ENCODE peak calls at places on chromosomes 6 and 20, in nine cellular contexts. F is tibial nerve, Z is GM06990, O is astrocyte of the spinal cord, R is GM12865, Q is left ventricle myocardium inferior, C is coronary artery, L is endodermal cell, W is kidney. P is an unnamed sample.

GRCh38 chr6:159654483-159655098 is 38.5 kb downstream of the SOD2 start:
- DNase-seq in F (no peak), Z (peak), O (peak), R (peak), Q (no peak), C (no peak), L (no peak), W (no peak), P (peak)

GRCh38 chr20:8777866-8778265 is 291.0 kb upstream of the PLCB4 start:
- DNase-seq in F (no peak), Z (no peak), O (no peak), R (no peak), Q (no peak), C (no peak), L (no peak), W (no peak), P (no peak)

GRCh38 chr6:131225959-131226358 is 90.7 kb downstream of the AKAP7 start:
- DNase-seq in F (no peak), Z (no peak), O (no peak), R (no peak), Q (no peak), C (no peak), L (no peak), W (no peak), P (no peak)

GRCh38 chr6:137095651-137096238 is 51.0 kb upstream of the IL20RA start:
- DNase-seq in F (no peak), Z (peak), O (no peak), R (peak), Q (no peak), C (no peak), L (no peak), W (no peak), P (no peak)

GRCh38 chr6:30686908-30687658 is 638 bp upstream of the PPP1R18 start:
- DNase-seq in F (peak), Z (peak), O (peak), R (peak), Q (peak), C (peak), L (peak), W (peak), P (peak)

GRCh38 chr6:21188505-21189223 is 404.9 kb upstream of the SOX4 start:
- DNase-seq in F (no peak), Z (peak), O (peak), R (peak), Q (no peak), C (no peak), L (no peak), W (no peak), P (no peak)

GRCh38 chr20:31496761-31497295 is 17.4 kb upstream of the HM13 start:
- DNase-seq in F (peak), Z (no peak), O (no peak), R (no peak), Q (peak), C (peak), L (no peak), W (peak), P (no peak)

GRCh38 chr6:55543633-55544309 is 35.2 kb downstream of the HMGCLL1 start:
- DNase-seq in F (no peak), Z (no peak), O (no peak), R (no peak), Q (no peak), C (no peak), L (peak), W (no peak), P (no peak)

GRCh38 chr6:137015943-137016342 is 28.8 kb downstream of the IL20RA start:
- DNase-seq in F (no peak), Z (no peak), O (no peak), R (no peak), Q (no peak), C (no peak), L (no peak), W (no peak), P (no peak)

GRCh38 chr6:36679043-36679821 is 718 bp downstream of the CDKN1A start:
- DNase-seq in F (peak), Z (peak), O (peak), R (peak), Q (peak), C (peak), L (peak), W (peak), P (no peak)

GRCh38 chr6:106495014-106495413 is 134.3 kb downstream of the RTN4IP1 start:
- DNase-seq in F (no peak), Z (no peak), O (no peak), R (no peak), Q (no peak), C (no peak), L (no peak), W (no peak), P (no peak)

GRCh38 chr6:154386848-154387717 is 30.5 kb upstream of the IPCEF1 start:
- DNase-seq in F (no peak), Z (no peak), O (peak), R (no peak), Q (no peak), C (no peak), L (no peak), W (no peak), P (peak)

GRCh38 chr6:41634657-41635056 is 3.6 kb upstream of the MDFI start:
- DNase-seq in F (no peak), Z (no peak), O (peak), R (no peak), Q (no peak), C (no peak), L (peak), W (peak), P (no peak)

GRCh38 chr6:130307752-130308361 is 58.0 kb upstream of the TMEM200A start:
- DNase-seq in F (no peak), Z (no peak), O (peak), R (no peak), Q (no peak), C (no peak), L (no peak), W (no peak), P (peak)

GRCh38 chr6:2480267-2480966 is 235.0 kb upstream of the GMDS start:
- DNase-seq in F (no peak), Z (no peak), O (no peak), R (no peak), Q (peak), C (no peak), L (no peak), W (no peak), P (no peak)

GRCh38 chr6:144912474-144912873 is 627.3 kb downstream of the UTRN start:
- DNase-seq in F (no peak), Z (no peak), O (peak), R (no peak), Q (no peak), C (no peak), L (no peak), W (no peak), P (peak)

GRCh38 chr20:51639206-51639832 is 96.8 kb upstream of the NFATC2 start:
- DNase-seq in F (peak), Z (no peak), O (peak), R (peak), Q (peak), C (no peak), L (peak), W (no peak), P (no peak)

GRCh38 chr6:28011716-28012115 is 54.7 kb downstream of the OR2B6 start:
- DNase-seq in F (no peak), Z (no peak), O (no peak), R (no peak), Q (no peak), C (no peak), L (no peak), W (no peak), P (no peak)

GRCh38 chr6:17419189-17419575 is 25.8 kb downstream of the CAP2 start:
- DNase-seq in F (no peak), Z (no peak), O (no peak), R (no peak), Q (no peak), C (no peak), L (no peak), W (no peak), P (peak)

GRCh38 chr6:57256541-57256940 is 34.4 kb upstream of the RAB23 start:
- DNase-seq in F (no peak), Z (no peak), O (peak), R (no peak), Q (no peak), C (no peak), L (no peak), W (no peak), P (no peak)

GRCh38 chr6:49662231-49662876 is 25.7 kb upstream of the RHAG start:
- DNase-seq in F (no peak), Z (no peak), O (no peak), R (no peak), Q (no peak), C (no peak), L (no peak), W (no peak), P (no peak)

GRCh38 chr6:46792635-46793034 is 554 bp upstream of the MEP1A start:
- DNase-seq in F (no peak), Z (no peak), O (no peak), R (no peak), Q (no peak), C (no peak), L (no peak), W (no peak), P (no peak)

GRCh38 chr6:9143140-9143539 is 707.8 kb upstream of the SLC35B3 start:
- DNase-seq in F (no peak), Z (no peak), O (no peak), R (no peak), Q (no peak), C (no peak), L (no peak), W (no peak), P (no peak)

DNA sequence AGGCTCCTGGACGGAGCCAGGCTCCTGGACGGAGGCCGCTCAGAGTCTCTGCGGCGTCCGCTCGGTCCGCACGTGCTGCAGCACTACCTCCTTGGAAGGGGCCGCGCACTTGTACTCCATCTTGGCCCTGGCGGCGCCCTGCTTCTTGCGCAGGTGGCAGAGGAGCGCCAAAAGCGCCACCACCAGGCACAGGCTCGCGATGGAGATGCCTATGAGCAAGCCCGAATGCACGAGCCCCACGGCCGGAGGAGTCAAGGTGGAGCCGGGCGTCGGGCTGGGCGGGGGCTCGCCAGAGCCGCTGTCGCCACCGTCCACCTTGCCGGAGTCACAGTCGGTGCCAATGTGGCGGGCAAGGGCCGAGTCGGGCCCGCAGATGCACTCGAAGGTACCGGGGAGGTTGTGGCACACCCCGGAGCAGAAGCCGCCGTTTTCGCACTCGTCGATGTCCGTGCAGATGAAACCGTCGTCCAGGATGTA is 1.7 kb downstream of the THBD start:
- DNase-seq in F (no peak), Z (peak), O (no peak), R (no peak), Q (no peak), C (peak), L (peak), W (peak), P (no peak)
- TF ChIP-seq CTCF in F (no peak), Z (no peak), O (no peak), R (no peak), Q (no peak), C (no peak), L (no peak), W (no peak), P (no peak)

DNA sequence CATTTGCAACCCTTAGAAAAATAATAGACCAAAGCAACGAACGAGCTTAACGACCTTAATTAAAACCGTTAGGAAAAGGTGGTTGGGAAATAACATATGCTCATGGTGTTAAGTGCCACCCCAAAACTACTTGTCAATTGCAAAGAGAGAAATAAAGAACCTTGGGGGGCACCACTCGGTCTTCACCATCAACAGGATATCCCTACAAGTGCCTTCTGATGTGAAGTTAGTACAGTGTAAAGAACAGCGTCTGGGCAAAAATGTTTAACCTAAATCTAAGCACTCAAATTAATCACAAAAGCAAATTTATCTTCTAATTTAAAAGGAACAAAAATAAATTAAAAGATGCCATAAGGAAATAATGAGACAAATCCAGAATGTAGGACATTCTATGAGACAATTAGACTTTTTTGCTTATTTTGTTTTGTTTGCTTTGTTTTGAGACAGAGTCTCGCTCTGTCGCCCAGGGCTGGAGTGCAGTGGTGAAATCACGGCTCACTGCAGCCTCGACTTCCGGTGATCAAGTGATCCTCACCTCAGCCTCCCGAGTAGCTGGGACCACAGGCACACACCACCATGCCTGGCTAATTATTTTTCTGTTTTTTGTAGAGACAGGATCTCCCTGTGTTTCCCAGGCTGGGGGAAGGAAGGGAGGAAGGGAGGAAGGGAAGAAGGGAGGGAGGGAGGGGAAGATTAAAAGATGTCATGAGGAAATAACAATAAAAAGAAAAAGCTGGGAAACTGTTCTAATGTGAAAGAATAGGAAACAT is 41.3 kb upstream of the BTN3A2 start:
- DNase-seq in F (no peak), Z (no peak), O (no peak), R (peak), Q (no peak), C (no peak), L (no peak), W (no peak), P (no peak)
- H3K4me3 ChIP-seq in F (no peak), Z (no peak), O (no peak), R (no peak), Q (no peak), C (no peak), L (no peak), W (no peak), P (no peak)

GRCh38 chr6:19873031-19873430 is 35.9 kb downstream of the ID4 start:
- DNase-seq in F (no peak), Z (no peak), O (no peak), R (no peak), Q (no peak), C (no peak), L (no peak), W (no peak), P (no peak)
- TF ChIP-seq CTCF in F (no peak), Z (peak), O (peak), R (no peak), Q (no peak), C (no peak), L (peak), W (no peak), P (peak)

DNA sequence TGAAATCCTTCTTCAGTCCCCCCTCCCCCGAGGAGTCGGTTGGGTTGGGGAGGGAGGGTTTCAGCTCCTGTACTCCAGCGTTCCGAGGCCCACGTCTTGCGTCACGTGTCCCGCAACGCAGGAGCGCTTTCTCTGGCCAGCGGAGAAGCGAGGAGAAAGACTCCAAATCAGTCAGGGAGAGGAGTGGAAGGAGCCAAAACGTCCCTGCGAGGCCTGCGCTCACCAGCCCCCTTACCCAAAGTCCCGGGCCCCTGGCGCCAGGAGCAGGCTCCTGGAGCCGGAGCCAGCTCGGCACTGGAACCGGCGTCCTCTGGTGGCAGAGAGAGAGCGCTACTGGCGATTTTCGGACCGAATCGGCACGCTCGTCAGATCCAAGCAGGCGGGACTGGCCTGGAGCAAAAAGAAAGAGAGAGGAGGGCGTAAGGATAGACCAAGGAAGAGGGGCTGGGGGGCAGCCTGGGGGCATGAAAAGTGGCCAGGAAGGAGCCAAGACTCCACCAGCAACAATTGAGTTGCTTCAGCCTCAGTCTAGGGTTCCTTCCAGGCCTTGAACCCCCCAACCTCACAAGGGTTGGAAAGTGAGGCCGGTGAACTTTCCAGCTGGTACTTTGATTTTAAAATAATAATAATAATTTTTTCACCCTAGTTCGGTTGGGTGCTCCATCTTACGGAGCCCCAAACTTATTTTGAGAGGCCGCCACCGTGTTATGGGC is at the start of gene GNAS:
- DNase-seq in F (no peak), Z (peak), O (peak), R (peak), Q (peak), C (no peak), L (peak), W (peak), P (no peak)
- H3K4me3 ChIP-seq in F (peak), Z (peak), O (peak), R (peak), Q (peak), C (peak), L (peak), W (no peak), P (peak)

GRCh38 chr6:7216941-7217621 is 95.9 kb downstream of the SSR1 start:
- DNase-seq in F (no peak), Z (no peak), O (no peak), R (no peak), Q (peak), C (no peak), L (peak), W (peak), P (no peak)
- TF ChIP-seq CTCF in F (no peak), Z (no peak), O (peak), R (no peak), Q (peak), C (no peak), L (peak), W (no peak), P (no peak)

P was measured in BJ.